ENCODE peak calls at places on chromosomes 16 and 17, in four cellular contexts. One of them, this sample, is unnamed.
A peak's percentile ranks its signal among the peaks of the same experiment; 100 is the strongest.

GRCh38 chr17:73872816-73873215 is 228.6 kb upstream of the SDK2 start:
- DNase-seq in kidney: no peak
- DNase-seq in mucosa of descending colon: no peak
- DNase-seq in IMR-90: no peak
- DNase-seq in this sample: no peak

GRCh38 chr16:51152691-51153261 is 1.7 kb upstream of the SALL1 start:
- DNase-seq in kidney: no peak
- DNase-seq in mucosa of descending colon: no peak
- DNase-seq in IMR-90: peak; percentile 37
- DNase-seq in this sample: no peak

GRCh38 chr17:38425744-38426143 is 2.5 kb upstream of the ARHGAP23 start:
- DNase-seq in kidney: no peak
- DNase-seq in mucosa of descending colon: no peak
- DNase-seq in IMR-90: no peak
- DNase-seq in this sample: no peak

GRCh38 chr16:14172200-14172805 is 101.2 kb downstream of the MRTFB start:
- DNase-seq in kidney: no peak
- DNase-seq in mucosa of descending colon: no peak
- DNase-seq in IMR-90: peak; percentile 84
- DNase-seq in this sample: no peak

GRCh38 chr17:52147872-52148271 is 10.6 kb downstream of the CA10 start:
- DNase-seq in kidney: no peak
- DNase-seq in mucosa of descending colon: no peak
- DNase-seq in IMR-90: no peak
- DNase-seq in this sample: no peak

GRCh38 chr17:14201087-14201486 is 35.6 kb downstream of the CDRT15 start:
- DNase-seq in kidney: no peak
- DNase-seq in mucosa of descending colon: no peak
- DNase-seq in IMR-90: peak; percentile 8
- DNase-seq in this sample: no peak

GRCh38 chr17:8991514-8992285 is 26.2 kb upstream of the PIK3R5 start:
- DNase-seq in kidney: no peak
- DNase-seq in mucosa of descending colon: no peak
- DNase-seq in IMR-90: peak; percentile 57
- DNase-seq in this sample: no peak

GRCh38 chr16:64910351-64910750 is 211.5 kb downstream of the CDH11 start:
- DNase-seq in kidney: peak; percentile 71
- DNase-seq in mucosa of descending colon: no peak
- DNase-seq in IMR-90: peak; percentile 96
- DNase-seq in this sample: peak; percentile 83

GRCh38 chr17:47983492-47984223 is 12.7 kb downstream of the CDK5RAP3 start:
- DNase-seq in kidney: no peak
- DNase-seq in mucosa of descending colon: no peak
- DNase-seq in IMR-90: peak; percentile 43
- DNase-seq in this sample: no peak

GRCh38 chr17:10790491-10791401 is 13.2 kb downstream of the TMEM238L start:
- DNase-seq in kidney: no peak
- DNase-seq in mucosa of descending colon: no peak
- DNase-seq in IMR-90: no peak
- DNase-seq in this sample: no peak

GRCh38 chr16:87392823-87393679 is 915 bp downstream of the MAP1LC3B start:
- DNase-seq in kidney: peak; percentile 87
- DNase-seq in mucosa of descending colon: peak; percentile 76
- DNase-seq in IMR-90: peak; percentile 47
- DNase-seq in this sample: peak; percentile 91
- TF ChIP-seq CTCF in kidney: peak; percentile 33
- TF ChIP-seq CTCF in mucosa of descending colon: no peak
- TF ChIP-seq CTCF in IMR-90: peak; percentile 49
- TF ChIP-seq CTCF in this sample: peak; percentile 72

DNA sequence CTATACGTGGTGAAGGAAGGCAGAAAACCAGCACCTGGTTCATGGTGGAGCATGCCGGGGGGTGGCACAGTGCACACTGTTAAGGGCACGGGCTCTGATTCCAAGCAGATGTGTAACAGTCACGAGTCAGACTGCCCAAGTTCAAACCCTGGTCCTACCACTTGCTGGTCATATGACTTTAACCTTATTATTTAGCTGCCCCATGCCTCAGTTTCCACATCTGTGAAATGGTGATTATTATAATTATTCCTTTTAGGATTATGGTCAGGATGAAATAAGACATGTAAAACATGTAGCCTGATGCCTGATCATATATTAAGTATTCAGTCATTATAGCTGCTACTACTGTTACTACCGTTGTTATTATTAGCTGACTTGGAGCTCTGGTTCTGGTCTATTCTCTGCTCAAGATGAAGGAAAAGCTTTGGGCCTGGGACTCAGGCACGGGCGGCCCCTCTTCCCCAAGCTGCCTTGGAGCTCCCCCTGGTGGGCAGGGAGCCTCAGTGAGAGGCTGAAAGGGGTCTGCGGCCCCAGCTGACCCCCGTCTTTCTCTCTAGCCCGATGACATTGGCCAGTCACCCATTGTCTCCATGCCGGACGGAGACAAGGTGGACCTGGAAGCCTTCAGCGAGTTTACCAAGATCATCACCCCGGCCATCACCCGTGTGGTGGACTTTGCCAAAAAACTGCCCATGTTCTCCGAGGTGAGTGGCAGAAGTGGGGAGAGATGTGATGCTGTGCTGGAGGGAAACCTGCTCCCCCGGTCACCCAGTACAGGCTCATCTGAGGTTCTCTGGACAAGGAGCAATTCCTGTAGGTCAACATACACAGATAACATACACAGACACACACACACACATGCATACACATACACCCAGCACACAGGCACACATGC is 14.0 kb downstream of the NR1D1 start:
- DNase-seq in kidney: no peak
- DNase-seq in mucosa of descending colon: no peak
- DNase-seq in IMR-90: no peak
- DNase-seq in this sample: peak; percentile 62
- TF ChIP-seq CTCF in kidney: peak; percentile 68
- TF ChIP-seq CTCF in mucosa of descending colon: peak; percentile 62
- TF ChIP-seq CTCF in IMR-90: peak; percentile 68
- TF ChIP-seq CTCF in this sample: peak; percentile 92

GRCh38 chr17:27266228-27266627 is 27.7 kb upstream of the WSB1 start:
- DNase-seq in kidney: no peak
- DNase-seq in mucosa of descending colon: no peak
- DNase-seq in IMR-90: no peak
- DNase-seq in this sample: no peak

GRCh38 chr17:27264068-27264812 is 29.7 kb upstream of the WSB1 start:
- DNase-seq in kidney: no peak
- DNase-seq in mucosa of descending colon: no peak
- DNase-seq in IMR-90: no peak
- DNase-seq in this sample: no peak

GRCh38 chr17:27259356-27259755 is 34.6 kb upstream of the WSB1 start:
- DNase-seq in kidney: no peak
- DNase-seq in mucosa of descending colon: no peak
- DNase-seq in IMR-90: no peak
- DNase-seq in this sample: no peak

GRCh38 chr17:27265333-27265732 is 28.6 kb upstream of the WSB1 start:
- DNase-seq in kidney: no peak
- DNase-seq in mucosa of descending colon: no peak
- DNase-seq in IMR-90: no peak
- DNase-seq in this sample: no peak

DNA sequence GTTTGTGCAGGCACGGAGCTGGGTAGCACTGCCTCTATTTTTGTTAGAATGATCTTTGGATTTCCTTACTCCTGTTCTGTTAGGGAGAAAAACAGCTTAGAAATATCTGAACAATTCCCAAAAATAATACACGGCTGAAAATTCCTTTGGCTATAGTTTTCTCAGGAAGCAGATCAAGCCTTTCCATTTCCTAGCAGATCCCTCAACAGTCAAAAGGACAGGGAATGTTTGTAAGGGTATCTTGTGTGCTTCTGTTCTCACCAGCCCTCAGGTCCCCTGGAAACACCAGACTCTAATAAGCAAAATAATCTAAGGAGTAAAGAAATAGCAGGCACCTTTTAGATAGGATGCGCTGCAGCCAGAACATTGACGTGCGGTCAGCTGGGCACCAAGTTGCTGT is 30.5 kb upstream of the WSB1 start:
- DNase-seq in kidney: no peak
- DNase-seq in mucosa of descending colon: no peak
- DNase-seq in IMR-90: no peak
- DNase-seq in this sample: no peak
- TF ChIP-seq CTCF in kidney: no peak
- TF ChIP-seq CTCF in mucosa of descending colon: no peak
- TF ChIP-seq CTCF in IMR-90: no peak
- TF ChIP-seq CTCF in this sample: no peak

DNA sequence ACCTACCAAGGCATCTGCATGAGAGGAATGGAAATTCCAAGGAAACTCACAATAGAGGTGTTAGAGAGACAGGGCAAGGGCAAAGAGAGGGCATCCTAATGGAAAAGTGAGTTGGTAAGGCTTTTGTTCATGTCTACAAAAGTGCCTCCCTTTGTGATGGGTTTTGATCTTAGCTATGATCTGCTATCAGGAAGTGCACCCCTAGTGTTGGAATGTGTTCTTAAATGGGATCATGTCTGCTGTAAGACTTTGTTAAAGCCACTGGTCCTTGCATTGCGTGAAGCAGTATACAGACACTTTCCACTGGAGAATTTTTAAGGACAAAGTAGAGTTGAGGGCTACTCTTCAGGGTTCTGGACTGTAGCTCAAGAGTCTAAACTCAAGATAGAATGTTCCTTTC is 92.0 kb downstream of the MAP2K6 start:
- DNase-seq in kidney: no peak
- DNase-seq in mucosa of descending colon: no peak
- DNase-seq in IMR-90: no peak
- DNase-seq in this sample: no peak
- TF ChIP-seq CTCF in kidney: peak; percentile 7
- TF ChIP-seq CTCF in mucosa of descending colon: no peak
- TF ChIP-seq CTCF in IMR-90: peak; percentile 6
- TF ChIP-seq CTCF in this sample: peak; percentile 53

GRCh38 chr17:46978489-46979022 is 497 bp downstream of the RPRML start:
- DNase-seq in kidney: peak; percentile 81
- DNase-seq in mucosa of descending colon: no peak
- DNase-seq in IMR-90: no peak
- DNase-seq in this sample: no peak

GRCh38 chr17:46979023-46979870 is at the start of gene RPRML:
- DNase-seq in kidney: peak; percentile 81
- DNase-seq in mucosa of descending colon: peak; percentile 54
- DNase-seq in IMR-90: no peak
- DNase-seq in this sample: no peak

GRCh38 chr17:46977750-46978488 is 1.1 kb downstream of the RPRML start:
- DNase-seq in kidney: peak; percentile 52
- DNase-seq in mucosa of descending colon: no peak
- DNase-seq in IMR-90: no peak
- DNase-seq in this sample: no peak

GRCh38 chr17:46976626-46977270 is 2.3 kb downstream of the RPRML start:
- DNase-seq in kidney: peak; percentile 18
- DNase-seq in mucosa of descending colon: no peak
- DNase-seq in IMR-90: no peak
- DNase-seq in this sample: no peak

GRCh38 chr17:46977348-46977747 is 1.7 kb downstream of the RPRML start:
- DNase-seq in kidney: peak; percentile 39
- DNase-seq in mucosa of descending colon: no peak
- DNase-seq in IMR-90: peak; percentile 18
- DNase-seq in this sample: no peak
- TF ChIP-seq CTCF in kidney: no peak
- TF ChIP-seq CTCF in mucosa of descending colon: no peak
- TF ChIP-seq CTCF in IMR-90: peak; percentile 12
- TF ChIP-seq CTCF in this sample: peak; percentile 66

DNA sequence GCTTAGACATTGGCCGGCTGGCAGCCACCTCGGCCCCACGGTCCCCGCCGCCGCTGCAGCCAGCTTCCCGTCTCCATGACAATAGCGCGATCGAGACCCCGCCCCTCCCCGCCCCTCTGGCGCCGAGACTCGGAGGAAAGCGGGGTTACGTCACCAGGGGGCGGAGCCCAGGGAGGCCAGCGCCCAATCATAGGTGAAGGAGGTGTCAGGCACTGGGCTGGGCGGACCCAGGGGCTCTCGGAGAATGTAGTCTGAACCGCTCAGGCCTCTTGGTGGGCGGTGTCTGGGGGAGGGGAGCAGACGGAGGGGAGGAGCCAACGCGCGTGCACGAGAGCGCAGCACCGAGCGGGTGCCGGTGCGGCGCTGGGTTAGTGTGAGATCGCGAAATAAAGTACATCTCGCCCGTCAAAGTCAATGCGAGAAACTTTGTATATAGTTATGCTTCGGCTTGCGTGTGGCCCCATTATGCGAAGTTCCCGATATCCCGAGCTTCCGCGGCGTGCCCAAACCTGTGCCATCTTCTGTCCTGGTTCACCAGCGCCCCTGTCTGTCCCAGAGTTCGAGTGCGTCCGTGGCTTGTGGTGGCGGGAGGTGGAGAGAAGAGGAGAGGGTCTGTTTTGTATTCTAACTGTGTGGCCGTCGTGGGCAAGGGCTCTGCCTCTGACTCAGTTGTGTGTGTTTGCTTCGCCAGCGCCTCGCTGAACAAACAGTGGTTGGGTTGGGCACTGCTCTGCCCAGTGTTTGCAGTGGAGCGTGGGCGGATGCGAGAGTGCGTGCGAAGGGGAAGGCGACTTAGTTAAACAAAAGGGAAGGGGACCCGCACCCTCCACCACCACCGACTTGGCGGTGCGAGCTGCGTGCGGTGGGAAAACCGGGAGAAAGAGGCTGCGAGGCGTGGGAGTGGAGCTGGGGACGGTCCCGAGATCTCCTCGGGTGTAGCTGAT is 1.3 kb upstream of the IRX5 start:
- DNase-seq in kidney: peak; percentile 100
- DNase-seq in mucosa of descending colon: peak; percentile 98
- DNase-seq in IMR-90: peak; percentile 94
- DNase-seq in this sample: peak; percentile 100
- TF ChIP-seq CTCF in kidney: no peak
- TF ChIP-seq CTCF in mucosa of descending colon: no peak
- TF ChIP-seq CTCF in IMR-90: no peak
- TF ChIP-seq CTCF in this sample: peak; percentile 68